ENCODE peak calls at places on chromosomes 13 and 19, in six cellular contexts. One of them, this sample, is unnamed.
A peak's percentile ranks its signal among the peaks of the same experiment; 100 is the strongest.

GRCh38 chr13:73428137-73428536 is 369.3 kb downstream of the KLF5 start:
- DNase-seq in uterus: no peak
- DNase-seq in brain microvascular endothelial cell: peak; percentile 12
- DNase-seq in aorta: no peak
- DNase-seq in pancreas: no peak
- DNase-seq in CD4-positive, CD25-positive, alpha-beta regulatory T cell: no peak
- DNase-seq in this sample: no peak

GRCh38 chr19:41702208-41702651 is 6.2 kb upstream of the CEACAM5 start:
- DNase-seq in uterus: no peak
- DNase-seq in brain microvascular endothelial cell: peak; percentile 11
- DNase-seq in aorta: peak; percentile 11
- DNase-seq in pancreas: no peak
- DNase-seq in CD4-positive, CD25-positive, alpha-beta regulatory T cell: no peak
- DNase-seq in this sample: no peak

GRCh38 chr13:76723551-76724232 is 162.5 kb downstream of the KCTD12 start:
- DNase-seq in uterus: no peak
- DNase-seq in brain microvascular endothelial cell: peak; percentile 92
- DNase-seq in aorta: no peak
- DNase-seq in pancreas: no peak
- DNase-seq in CD4-positive, CD25-positive, alpha-beta regulatory T cell: peak; percentile 8
- DNase-seq in this sample: peak; percentile 12

GRCh38 chr13:31965361-31966066 is 66.1 kb upstream of the FRY start:
- DNase-seq in uterus: no peak
- DNase-seq in brain microvascular endothelial cell: peak; percentile 84
- DNase-seq in aorta: no peak
- DNase-seq in pancreas: peak; percentile 28
- DNase-seq in CD4-positive, CD25-positive, alpha-beta regulatory T cell: no peak
- DNase-seq in this sample: no peak

GRCh38 chr13:47144782-47145181 is 247.9 kb upstream of the HTR2A start:
- DNase-seq in uterus: no peak
- DNase-seq in brain microvascular endothelial cell: no peak
- DNase-seq in aorta: no peak
- DNase-seq in pancreas: no peak
- DNase-seq in CD4-positive, CD25-positive, alpha-beta regulatory T cell: no peak
- DNase-seq in this sample: no peak

GRCh38 chr19:46791944-46792343 is 3.5 kb upstream of the SLC1A5 start:
- DNase-seq in uterus: no peak
- DNase-seq in brain microvascular endothelial cell: no peak
- DNase-seq in aorta: no peak
- DNase-seq in pancreas: no peak
- DNase-seq in CD4-positive, CD25-positive, alpha-beta regulatory T cell: peak; percentile 79
- DNase-seq in this sample: no peak

GRCh38 chr19:46133101-46133627 is 8.7 kb upstream of the IGFL3 start:
- DNase-seq in uterus: peak; percentile 65
- DNase-seq in brain microvascular endothelial cell: peak; percentile 85
- DNase-seq in aorta: no peak
- DNase-seq in pancreas: peak; percentile 51
- DNase-seq in CD4-positive, CD25-positive, alpha-beta regulatory T cell: peak; percentile 4
- DNase-seq in this sample: no peak

GRCh38 chr19:2221250-2221831 is 14.8 kb downstream of the PLEKHJ1 start:
- DNase-seq in uterus: no peak
- DNase-seq in brain microvascular endothelial cell: peak; percentile 60
- DNase-seq in aorta: no peak
- DNase-seq in pancreas: no peak
- DNase-seq in CD4-positive, CD25-positive, alpha-beta regulatory T cell: no peak
- DNase-seq in this sample: no peak

GRCh38 chr19:28290963-28291657 is 921.8 kb downstream of the UQCRFS1 start:
- DNase-seq in uterus: no peak
- DNase-seq in brain microvascular endothelial cell: no peak
- DNase-seq in aorta: no peak
- DNase-seq in pancreas: no peak
- DNase-seq in CD4-positive, CD25-positive, alpha-beta regulatory T cell: no peak
- DNase-seq in this sample: no peak

GRCh38 chr19:7904074-7905020 is 670 bp downstream of the MAP2K7 start:
- DNase-seq in uterus: peak; percentile 58
- DNase-seq in brain microvascular endothelial cell: no peak
- DNase-seq in aorta: peak; percentile 88
- DNase-seq in pancreas: peak; percentile 60
- DNase-seq in CD4-positive, CD25-positive, alpha-beta regulatory T cell: peak; percentile 68
- DNase-seq in this sample: peak; percentile 83

GRCh38 chr19:42313096-42313839 is at the start of gene TMEM145:
- DNase-seq in uterus: no peak
- DNase-seq in brain microvascular endothelial cell: no peak
- DNase-seq in aorta: no peak
- DNase-seq in pancreas: no peak
- DNase-seq in CD4-positive, CD25-positive, alpha-beta regulatory T cell: peak; percentile 42
- DNase-seq in this sample: peak; percentile 47

GRCh38 chr19:40466219-40467006 is at the start of gene SPTBN4:
- DNase-seq in uterus: peak; percentile 40
- DNase-seq in brain microvascular endothelial cell: no peak
- DNase-seq in aorta: peak; percentile 84
- DNase-seq in pancreas: peak; percentile 35
- DNase-seq in CD4-positive, CD25-positive, alpha-beta regulatory T cell: no peak
- DNase-seq in this sample: peak; percentile 53

GRCh38 chr19:10339380-10339960 is at the start of gene ICAM3:
- DNase-seq in uterus: no peak
- DNase-seq in brain microvascular endothelial cell: no peak
- DNase-seq in aorta: peak; percentile 73
- DNase-seq in pancreas: no peak
- DNase-seq in CD4-positive, CD25-positive, alpha-beta regulatory T cell: peak; percentile 82
- DNase-seq in this sample: no peak

GRCh38 chr13:51920786-51921185 is 59.0 kb downstream of the CCDC70 start:
- DNase-seq in uterus: no peak
- DNase-seq in brain microvascular endothelial cell: no peak
- DNase-seq in aorta: no peak
- DNase-seq in pancreas: no peak
- DNase-seq in CD4-positive, CD25-positive, alpha-beta regulatory T cell: no peak
- DNase-seq in this sample: no peak

GRCh38 chr19:7366701-7367420 is 18.1 kb downstream of the ARHGEF18 start:
- DNase-seq in uterus: no peak
- DNase-seq in brain microvascular endothelial cell: peak; percentile 54
- DNase-seq in aorta: peak; percentile 7
- DNase-seq in pancreas: no peak
- DNase-seq in CD4-positive, CD25-positive, alpha-beta regulatory T cell: peak; percentile 66
- DNase-seq in this sample: no peak

GRCh38 chr13:100584901-100585300 is 3.7 kb downstream of the GGACT start:
- DNase-seq in uterus: no peak
- DNase-seq in brain microvascular endothelial cell: no peak
- DNase-seq in aorta: no peak
- DNase-seq in pancreas: no peak
- DNase-seq in CD4-positive, CD25-positive, alpha-beta regulatory T cell: peak; percentile 44
- DNase-seq in this sample: no peak

GRCh38 chr19:50379602-50380001 is 3.3 kb downstream of the NR1H2 start:
- DNase-seq in uterus: no peak
- DNase-seq in brain microvascular endothelial cell: no peak
- DNase-seq in aorta: no peak
- DNase-seq in pancreas: no peak
- DNase-seq in CD4-positive, CD25-positive, alpha-beta regulatory T cell: no peak
- DNase-seq in this sample: no peak

GRCh38 chr19:46546194-46546896 is 50.7 kb upstream of the PNMA8B start:
- DNase-seq in uterus: no peak
- DNase-seq in brain microvascular endothelial cell: peak; percentile 28
- DNase-seq in aorta: no peak
- DNase-seq in pancreas: peak; percentile 68
- DNase-seq in CD4-positive, CD25-positive, alpha-beta regulatory T cell: peak; percentile 41
- DNase-seq in this sample: peak; percentile 61

GRCh38 chr13:98909016-98909415 is 68.8 kb downstream of the DOCK9 start:
- DNase-seq in uterus: no peak
- DNase-seq in brain microvascular endothelial cell: peak; percentile 24
- DNase-seq in aorta: no peak
- DNase-seq in pancreas: no peak
- DNase-seq in CD4-positive, CD25-positive, alpha-beta regulatory T cell: peak; percentile 65
- DNase-seq in this sample: no peak

GRCh38 chr19:4327877-4328242 is 10.8 kb downstream of the STAP2 start:
- DNase-seq in uterus: no peak
- DNase-seq in brain microvascular endothelial cell: no peak
- DNase-seq in aorta: no peak
- DNase-seq in pancreas: no peak
- DNase-seq in CD4-positive, CD25-positive, alpha-beta regulatory T cell: no peak
- DNase-seq in this sample: no peak
- H3K27ac ChIP-seq in uterus: no peak overlapping the region
- H3K27ac ChIP-seq in brain microvascular endothelial cell: no peak overlapping the region
- H3K27ac ChIP-seq in aorta: no peak overlapping the region
- H3K27ac ChIP-seq in pancreas: no peak overlapping the region
- H3K27ac ChIP-seq in CD4-positive, CD25-positive, alpha-beta regulatory T cell: peak overlapping the region; percentile 14
- H3K27ac ChIP-seq in this sample: no peak overlapping the region

DNA sequence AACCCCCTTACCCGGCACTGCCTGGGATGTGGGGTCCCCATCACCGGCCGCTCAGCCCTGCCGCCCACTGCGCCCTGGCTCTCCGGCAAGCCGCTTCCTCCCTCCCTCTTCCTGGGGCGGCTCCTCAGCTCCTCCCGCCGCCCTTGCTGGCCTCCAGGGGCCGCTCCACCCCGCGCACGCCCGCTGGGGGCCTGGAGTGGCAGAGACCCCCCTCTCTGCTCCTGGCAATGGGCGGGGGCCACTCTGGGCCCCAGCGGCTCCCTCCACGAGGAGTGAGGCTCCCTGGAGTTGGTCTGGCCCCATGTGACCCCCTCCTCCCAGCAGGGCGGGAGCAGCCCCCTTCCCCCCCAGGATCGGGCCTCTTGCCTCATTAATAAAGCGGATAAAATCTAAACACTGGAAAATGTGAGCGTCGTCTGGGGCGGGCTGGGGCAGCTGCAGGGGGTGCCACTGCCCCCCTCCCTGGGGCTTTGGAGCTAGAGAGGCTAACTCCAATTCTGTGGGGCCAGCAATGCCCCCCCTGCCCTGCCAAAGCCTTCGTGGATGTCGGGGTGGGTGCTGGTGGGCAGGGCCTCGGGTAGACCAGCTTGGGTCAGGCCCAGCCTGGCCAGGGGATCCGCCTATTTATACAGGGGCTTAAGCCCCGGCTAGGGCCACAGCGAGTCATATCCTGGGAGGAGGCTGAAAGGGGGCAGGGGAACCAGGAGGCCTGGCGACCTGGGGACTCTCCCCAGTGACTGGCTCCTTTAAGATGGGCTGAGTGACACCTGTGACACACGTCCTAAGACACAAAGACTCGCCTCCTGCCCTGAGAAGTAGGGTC is at the start of gene PTGER1:
- DNase-seq in uterus: no peak
- DNase-seq in brain microvascular endothelial cell: no peak
- DNase-seq in aorta: no peak
- DNase-seq in pancreas: no peak
- DNase-seq in CD4-positive, CD25-positive, alpha-beta regulatory T cell: peak; percentile 47
- DNase-seq in this sample: no peak
- H3K4me3 ChIP-seq in uterus: no peak within 1 kb of the TSS
- H3K4me3 ChIP-seq in brain microvascular endothelial cell: no peak within 1 kb of the TSS
- H3K4me3 ChIP-seq in aorta: no peak within 1 kb of the TSS
- H3K4me3 ChIP-seq in pancreas: no peak within 1 kb of the TSS
- H3K4me3 ChIP-seq in CD4-positive, CD25-positive, alpha-beta regulatory T cell: no peak within 1 kb of the TSS
- H3K4me3 ChIP-seq in this sample: peak within 1 kb of the TSS; percentile 48

GRCh38 chr19:19147344-19147743 is 9.1 kb upstream of the TMEM161A start:
- DNase-seq in uterus: no peak
- DNase-seq in brain microvascular endothelial cell: no peak
- DNase-seq in aorta: no peak
- DNase-seq in pancreas: no peak
- DNase-seq in CD4-positive, CD25-positive, alpha-beta regulatory T cell: no peak
- DNase-seq in this sample: no peak
- H3K27ac ChIP-seq in uterus: no peak overlapping the region
- H3K27ac ChIP-seq in brain microvascular endothelial cell: no peak overlapping the region
- H3K27ac ChIP-seq in aorta: no peak overlapping the region
- H3K27ac ChIP-seq in pancreas: no peak overlapping the region
- H3K27ac ChIP-seq in CD4-positive, CD25-positive, alpha-beta regulatory T cell: no peak overlapping the region
- H3K27ac ChIP-seq in this sample: no peak overlapping the region

GRCh38 chr19:3838661-3839060 is 30.2 kb downstream of the ZFR2 start:
- DNase-seq in uterus: no peak
- DNase-seq in brain microvascular endothelial cell: no peak
- DNase-seq in aorta: no peak
- DNase-seq in pancreas: no peak
- DNase-seq in CD4-positive, CD25-positive, alpha-beta regulatory T cell: no peak
- DNase-seq in this sample: no peak
- H3K4me3 ChIP-seq in uterus: no peak overlapping the region
- H3K4me3 ChIP-seq in brain microvascular endothelial cell: no peak overlapping the region
- H3K4me3 ChIP-seq in aorta: no peak overlapping the region
- H3K4me3 ChIP-seq in pancreas: no peak overlapping the region
- H3K4me3 ChIP-seq in CD4-positive, CD25-positive, alpha-beta regulatory T cell: no peak overlapping the region
- H3K4me3 ChIP-seq in this sample: no peak overlapping the region

DNA sequence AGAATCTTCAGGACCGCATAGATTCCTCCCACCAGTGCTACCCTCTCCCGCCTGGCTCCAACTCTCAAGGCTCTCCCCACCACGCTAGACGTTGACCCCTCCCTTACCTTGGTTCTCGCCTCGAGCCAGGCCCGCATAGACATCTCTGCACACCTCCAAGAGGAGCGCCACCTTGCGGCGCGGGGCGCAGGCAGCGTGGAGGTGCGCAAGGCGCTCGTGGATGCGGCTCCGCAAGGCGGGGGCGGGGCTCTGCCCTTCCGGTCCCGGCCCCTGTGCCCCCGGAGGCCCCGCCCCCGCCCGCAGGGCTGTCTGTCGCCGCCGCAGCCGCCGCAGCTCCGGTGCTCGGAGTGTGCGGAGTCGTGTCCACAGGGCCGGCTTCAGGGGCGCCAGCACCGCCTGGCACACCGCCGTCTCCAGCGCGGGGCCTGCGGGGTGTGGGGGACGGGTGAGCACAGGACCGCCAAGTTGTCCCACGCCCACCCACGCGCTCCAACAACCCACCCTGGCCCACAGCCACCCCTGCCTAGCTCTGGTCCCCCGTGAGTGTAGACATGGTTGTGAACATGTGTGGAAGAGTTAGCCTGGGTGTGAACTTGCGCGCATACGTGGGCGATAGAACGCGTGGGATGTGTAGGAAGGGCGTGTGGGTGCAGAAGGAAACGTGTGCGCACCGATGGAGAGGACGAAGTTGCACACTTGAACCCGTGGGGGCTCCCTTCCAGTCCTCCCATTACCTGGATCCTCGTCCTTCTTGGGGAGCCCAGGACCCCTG is 8.1 kb downstream of the RINL start:
- DNase-seq in uterus: peak; percentile 82
- DNase-seq in brain microvascular endothelial cell: peak; percentile 18
- DNase-seq in aorta: peak; percentile 94
- DNase-seq in pancreas: peak; percentile 87
- DNase-seq in CD4-positive, CD25-positive, alpha-beta regulatory T cell: peak; percentile 96
- DNase-seq in this sample: peak; percentile 87
- H3K27ac ChIP-seq in uterus: peak overlapping the region; percentile 47
- H3K27ac ChIP-seq in brain microvascular endothelial cell: no peak overlapping the region
- H3K27ac ChIP-seq in aorta: no peak overlapping the region
- H3K27ac ChIP-seq in pancreas: peak overlapping the region; percentile 37
- H3K27ac ChIP-seq in CD4-positive, CD25-positive, alpha-beta regulatory T cell: peak overlapping the region; percentile 81
- H3K27ac ChIP-seq in this sample: peak overlapping the region; percentile 70